ENCODE peak calls at places on chromosomes 2 and 18, in ten cellular contexts. O, K, J, I, Q, U, Y, V, W and F are unnamed samples.
A peak's percentile ranks its signal among the peaks of the same experiment; 100 is the strongest.

GRCh38 chr2:46923011-46923669 is 7.5 kb upstream of the MCFD2 start:
- DNase-seq in Q (no peak), O (no peak), V (no peak), Y (no peak), I (no peak), K (no peak), U (no peak), W (no peak), J (no peak), F (no peak)

GRCh38 chr2:67839242-67839641 is 223.6 kb downstream of the C1D start:
- DNase-seq in K (no peak), O (no peak), U (no peak), J (no peak), W (no peak), Y (no peak), I (no peak), V (no peak), Q (peak; percentile 79), F (no peak)

GRCh38 chr2:231960810-231961348 is 634 bp upstream of the DIS3L2 start:
- DNase-seq in I (no peak), J (no peak), Y (no peak), W (no peak), O (no peak), K (no peak), V (no peak), U (no peak), Q (no peak), F (no peak)

GRCh38 chr2:239549711-239550265 is 149.0 kb upstream of the HDAC4 start:
- DNase-seq in U (peak; percentile 61), K (peak; percentile 8), I (no peak), Q (no peak), O (no peak), V (no peak), W (peak; percentile 52), J (no peak), Y (no peak), F (no peak)

GRCh38 chr2:112625474-112626114 is 20.1 kb upstream of the SLC20A1 start:
- DNase-seq in Q (no peak), W (peak; percentile 58), Y (no peak), V (no peak), J (no peak), I (no peak), O (no peak), K (no peak), U (no peak), F (peak; percentile 32)

GRCh38 chr18:8706981-8707940 is 1.9 kb downstream of the MTCL1 start:
- DNase-seq in O (no peak), Q (peak; percentile 73), Y (no peak), I (peak; percentile 56), U (peak; percentile 79), K (no peak), W (no peak), J (no peak), V (peak; percentile 56), F (peak; percentile 49)

GRCh38 chr2:181697571-181697970 is 17.3 kb upstream of the NEUROD1 start:
- DNase-seq in Y (no peak), O (no peak), J (no peak), W (no peak), I (no peak), V (no peak), U (no peak), K (no peak), Q (no peak), F (no peak)

GRCh38 chr2:199861116-199861774 is 10.3 kb upstream of the FTCDNL1 start:
- DNase-seq in Q (peak; percentile 38), U (no peak), Y (no peak), K (no peak), W (no peak), I (no peak), J (no peak), O (no peak), V (no peak), F (no peak)

GRCh38 chr2:175461839-175462238 is 280.3 kb upstream of the ATP5MC3 start:
- DNase-seq in W (no peak), I (no peak), J (no peak), Q (no peak), U (no peak), V (no peak), Y (no peak), O (no peak), K (no peak), F (no peak)

GRCh38 chr2:233852056-233852455 is 2.3 kb downstream of the HJURP start:
- DNase-seq in W (no peak), J (no peak), V (no peak), Q (no peak), K (no peak), U (peak; percentile 8), I (no peak), Y (no peak), O (no peak), F (no peak)

GRCh38 chr2:173354601-173355131 is at the start of gene CDCA7:
- DNase-seq in W (peak; percentile 81), I (peak; percentile 69), V (peak; percentile 23), O (peak; percentile 76), U (peak; percentile 73), Q (peak; percentile 54), J (peak; percentile 21), Y (peak; percentile 15), K (peak; percentile 40), F (peak; percentile 60)

DNA sequence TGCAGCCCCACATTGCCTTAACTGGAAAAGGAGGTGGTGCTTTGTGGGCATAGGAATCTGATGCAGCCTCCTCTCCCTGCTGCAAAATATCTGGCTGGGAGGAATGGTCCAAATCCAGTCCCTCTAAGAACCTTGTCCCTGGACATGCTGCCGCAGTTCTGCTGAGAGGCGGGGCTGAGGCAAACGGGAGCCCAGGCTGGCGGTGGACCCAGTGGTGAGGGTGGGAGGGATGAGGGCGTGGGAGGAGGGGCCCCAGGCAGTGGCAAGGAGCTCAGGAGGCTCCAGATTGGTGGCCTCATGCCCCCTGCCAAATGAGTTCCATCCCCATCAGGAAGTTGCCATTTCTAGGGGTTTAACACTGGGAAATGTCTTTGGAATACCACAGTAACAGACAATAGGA is 36.2 kb downstream of the ZAP70 start:
- DNase-seq in J (no peak), Q (no peak), K (no peak), Y (no peak), U (no peak), W (peak; percentile 70), I (no peak), O (no peak), V (no peak), F (no peak)
- H3K4me1 ChIP-seq in J (no peaks in the 10 kb centered on the region), Q (peaks cover 11% of the 10 kb centered on the region), K (no peaks in the 10 kb centered on the region), Y (no peaks in the 10 kb centered on the region), U (no peaks in the 10 kb centered on the region), W (peaks cover 2% of the 10 kb centered on the region), I (no peaks in the 10 kb centered on the region), O (peaks cover 14% of the 10 kb centered on the region), V (no peaks in the 10 kb centered on the region), F (no peaks in the 10 kb centered on the region)

DNA sequence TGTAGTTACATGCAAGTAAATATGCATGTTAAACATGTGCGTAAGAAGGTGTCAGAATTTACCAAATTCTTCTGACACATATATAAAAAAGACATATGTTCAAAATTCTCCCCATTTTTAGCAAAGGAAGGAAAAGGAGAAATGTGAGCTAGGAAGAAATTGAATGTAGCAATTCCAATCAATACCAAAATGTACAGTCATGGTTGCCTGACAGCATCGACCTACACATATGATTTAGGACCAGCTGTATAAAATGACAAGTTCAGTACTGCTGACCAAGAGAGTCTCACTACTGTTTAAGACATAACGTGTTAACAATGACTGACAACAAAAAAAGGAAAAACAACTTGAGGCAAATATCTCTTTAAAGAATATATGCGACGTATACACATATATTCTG is 154.3 kb downstream of the WDPCP start:
- DNase-seq in K (no peak), V (no peak), U (no peak), J (no peak), W (no peak), Q (no peak), O (no peak), I (no peak), Y (no peak), F (no peak)
- TF ChIP-seq POLR2A in K (no peak), V (no peak), U (no peak), J (no peak), W (no peak), Q (no peak), O (no peak), I (no peak), Y (no peak), F (no peak)

GRCh38 chr2:45006942-45007287 is 2.3 kb downstream of the SIX2 start:
- DNase-seq in W (no peak), K (no peak), Q (no peak), I (no peak), J (no peak), O (no peak), Y (no peak), V (no peak), U (no peak), F (no peak)

GRCh38 chr2:45004569-45005181 is 4.6 kb downstream of the SIX2 start:
- DNase-seq in K (no peak), V (no peak), Y (no peak), Q (peak; percentile 2), U (no peak), I (no peak), W (no peak), J (no peak), O (no peak), F (no peak)

GRCh38 chr2:45003586-45004568 is 5.4 kb downstream of the SIX2 start:
- DNase-seq in V (no peak), W (no peak), Q (no peak), K (no peak), J (no peak), O (no peak), U (no peak), I (no peak), Y (no peak), F (no peak)

GRCh38 chr2:45006041-45006941 is 3.0 kb downstream of the SIX2 start:
- DNase-seq in J (no peak), K (no peak), W (no peak), V (no peak), Y (no peak), Q (no peak), U (no peak), I (no peak), O (no peak), F (no peak)

DNA sequence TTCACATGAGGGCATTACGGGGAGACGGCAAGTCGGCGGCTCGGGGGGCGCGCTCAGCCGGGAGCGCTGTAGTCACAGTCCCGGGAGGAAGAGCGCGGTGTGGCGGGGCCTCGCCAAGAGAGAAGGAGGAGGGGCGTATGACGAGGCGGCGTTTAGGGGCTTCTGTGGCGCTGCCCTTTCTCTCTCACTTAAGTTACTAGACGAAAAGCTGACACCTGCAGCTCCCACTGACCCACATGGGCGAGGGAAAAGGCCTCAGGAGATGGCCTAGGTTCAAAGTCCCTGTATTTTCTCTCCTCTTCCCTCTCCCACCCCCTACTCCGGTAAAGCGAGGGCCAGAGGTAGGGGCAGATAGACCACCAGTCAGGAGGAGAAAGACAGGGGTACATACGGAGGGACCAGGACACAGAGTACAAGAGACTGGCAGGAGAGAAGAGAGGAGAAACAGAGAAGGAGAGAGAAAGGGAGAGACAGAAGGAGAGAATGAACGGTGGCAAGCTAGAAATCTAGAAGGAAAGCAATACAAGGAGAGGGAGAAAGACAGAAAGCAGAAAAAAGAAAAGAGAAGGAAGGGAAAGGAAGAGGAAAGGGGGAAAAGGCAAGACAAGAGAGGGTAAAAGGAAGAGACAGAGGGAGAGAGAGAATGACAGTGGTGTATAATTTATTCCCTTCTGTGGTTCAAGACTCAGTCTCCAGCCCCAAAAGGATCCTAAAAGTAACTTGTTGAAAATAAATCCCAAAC is 3.8 kb downstream of the SIX2 start:
- DNase-seq in V (no peak), K (no peak), I (no peak), U (no peak), Y (no peak), O (no peak), J (no peak), W (no peak), Q (no peak), F (no peak)
- H3K4me1 ChIP-seq in V (peaks cover 10% of the 10 kb centered on the region), K (peaks cover 30% of the 10 kb centered on the region), I (peaks cover 50% of the 10 kb centered on the region), U (peaks cover 18% of the 10 kb centered on the region), Y (peaks cover 20% of the 10 kb centered on the region), O (peaks cover 40% of the 10 kb centered on the region), J (peaks cover 4% of the 10 kb centered on the region), W (peaks cover 59% of the 10 kb centered on the region), Q (peaks cover 6% of the 10 kb centered on the region), F (no peaks in the 10 kb centered on the region)

GRCh38 chr2:186848873-186849578 is at the start of gene ZSWIM2:
- DNase-seq in U (peak; percentile 76), I (peak; percentile 46), W (peak; percentile 82), Q (peak; percentile 88), J (peak; percentile 32), Y (peak; percentile 37), V (peak; percentile 58), O (peak; percentile 13), K (peak; percentile 41), F (peak; percentile 47)
- TF ChIP-seq POLR2A in U (no peak), I (no peak), W (no peak), Q (peak; percentile 53), J (no peak), Y (no peak), V (no peak), O (no peak), K (no peak), F (no peak)